ENCODE peak calls at places on chromosomes 1 and 21, in five cellular contexts. H, S, R, O and P are unnamed samples.

GRCh38 chr21:29130234-29130993 is at the start of gene MAP3K7CL:
- DNase-seq in O (no peak), H (peak), S (peak), R (no peak), P (no peak)

GRCh38 chr1:7727816-7728477 is 43.1 kb upstream of the VAMP3 start:
- DNase-seq in R (no peak), O (no peak), H (no peak), S (no peak), P (no peak)

GRCh38 chr1:80050085-80050484 is 1043.6 kb upstream of the ADGRL4 start:
- DNase-seq in O (no peak), S (no peak), H (no peak), R (no peak), P (no peak)

GRCh38 chr1:154871374-154871773 is 1.3 kb upstream of the KCNN3 start:
- DNase-seq in S (no peak), H (no peak), R (no peak), O (no peak), P (no peak)

GRCh38 chr1:155083865-155084721 is 5.5 kb downstream of the EFNA3 start:
- DNase-seq in O (peak), S (peak), R (no peak), H (no peak), P (no peak)

GRCh38 chr1:89425056-89425455 is 61.2 kb downstream of the GBP6 start:
- DNase-seq in H (no peak), R (no peak), S (no peak), O (no peak), P (no peak)

GRCh38 chr1:37808369-37809319 is 636 bp upstream of the YRDC start:
- DNase-seq in R (peak), O (no peak), S (peak), H (peak), P (peak)

GRCh38 chr1:61287014-61287413 is 204.7 kb downstream of the NFIA start:
- DNase-seq in R (no peak), S (no peak), H (no peak), O (no peak), P (no peak)

GRCh38 chr1:37040773-37041172 is 6.5 kb upstream of the GRIK3 start:
- DNase-seq in H (no peak), O (no peak), S (no peak), R (no peak), P (no peak)

GRCh38 chr1:205954819-205955404 is 11.7 kb upstream of the SLC26A9 start:
- DNase-seq in R (no peak), O (no peak), H (no peak), S (peak), P (no peak)

GRCh38 chr1:107352850-107353249 is 212.0 kb downstream of the NTNG1 start:
- DNase-seq in S (no peak), R (no peak), H (no peak), O (no peak), P (no peak)

GRCh38 chr1:2583331-2583791 is 3.2 kb upstream of the PRXL2B start:
- DNase-seq in O (no peak), S (no peak), H (no peak), R (no peak), P (no peak)

GRCh38 chr1:24743404-24744211 is 1.6 kb upstream of the CLIC4 start:
- DNase-seq in H (no peak), R (no peak), S (no peak), O (peak), P (peak)